ENCODE peak calls at places on chromosomes 7 and 10, in nine cellular contexts. Q is testis, P is stomach, K is body of pancreas, N is spleen, D is esophagus muscularis mucosa, O is prostate gland, V is heart left ventricle, S is HCT116. H is an unnamed sample.

GRCh38 chr7:135449467-135449866 is 60.4 kb downstream of the CNOT4 start:
- DNase-seq in K (no peak), V (no peak), N (no peak), O (no peak), D (no peak), P (no peak), S (no peak), Q (no peak), H (no peak)

GRCh38 chr7:6015917-6016652 is 7.0 kb downstream of the AIMP2 start:
- DNase-seq in V (peak), P (peak), S (no peak), N (no peak), O (peak), Q (peak), D (no peak), K (peak), H (no peak)

GRCh38 chr7:131753620-131754222 is 197.3 kb upstream of the PODXL start:
- DNase-seq in O (no peak), S (peak), K (no peak), N (no peak), D (no peak), P (no peak), V (no peak), Q (no peak), H (no peak)

GRCh38 chr10:49594594-49594993 is 15.5 kb upstream of the SLC18A3 start:
- DNase-seq in D (peak), Q (peak), P (peak), S (peak), K (peak), V (no peak), O (no peak), N (no peak), H (peak)

GRCh38 chr7:158369866-158370265 is 217.8 kb downstream of the PTPRN2 start:
- DNase-seq in S (no peak), O (no peak), D (no peak), K (no peak), V (no peak), N (peak), P (no peak), Q (no peak), H (peak)

GRCh38 chr10:110802090-110802489 is 69.6 kb upstream of the PDCD4 start:
- DNase-seq in S (no peak), V (no peak), P (no peak), K (peak), Q (no peak), O (no peak), D (no peak), N (no peak), H (no peak)

GRCh38 chr10:71663311-71663710 is 56.3 kb downstream of the C10orf105 start:
- DNase-seq in N (no peak), Q (no peak), V (no peak), K (no peak), S (no peak), O (no peak), P (no peak), D (no peak), H (no peak)

GRCh38 chr10:129694633-129695356 is 227.8 kb downstream of the MGMT start:
- DNase-seq in S (no peak), O (no peak), Q (peak), K (no peak), D (peak), N (no peak), P (no peak), V (no peak), H (peak)

GRCh38 chr10:62433181-62433692 is 59.1 kb downstream of the ZNF365 start:
- DNase-seq in V (peak), K (peak), S (peak), D (no peak), P (no peak), Q (peak), N (no peak), O (no peak), H (peak)

GRCh38 chr10:118568327-118568848 is 27.1 kb downstream of the PRLHR start:
- DNase-seq in P (no peak), V (no peak), O (peak), Q (peak), S (peak), N (no peak), D (peak), K (peak), H (no peak)

GRCh38 chr7:157794764-157795101 is 457.9 kb downstream of the DNAJB6 start:
- DNase-seq in O (no peak), P (no peak), K (no peak), Q (no peak), V (no peak), S (no peak), D (no peak), N (no peak), H (no peak)

GRCh38 chr10:97921581-97922377 is 72.1 kb downstream of the GOLGA7B start:
- DNase-seq in K (peak), Q (peak), O (no peak), D (no peak), S (no peak), N (peak), V (peak), P (peak), H (no peak)

GRCh38 chr10:100654835-100655759 is 90.3 kb upstream of the PAX2 start:
- DNase-seq in V (no peak), O (no peak), Q (no peak), N (peak), P (no peak), D (no peak), K (no peak), S (no peak), H (no peak)

GRCh38 chr10:117996709-117997108 is 50.0 kb downstream of the RAB11FIP2 start:
- DNase-seq in O (no peak), N (no peak), Q (no peak), S (no peak), V (no peak), P (no peak), K (no peak), D (no peak), H (no peak)

GRCh38 chr7:77538186-77538907 is 1.3 kb downstream of the PTPN12 start:
- DNase-seq in N (peak), P (peak), S (peak), Q (peak), D (peak), O (peak), K (peak), V (peak), H (peak)

GRCh38 chr10:70588255-70588654 is 14.3 kb downstream of the PRF1 start:
- DNase-seq in Q (no peak), K (no peak), V (no peak), N (no peak), D (no peak), P (peak), O (no peak), S (no peak), H (peak)

GRCh38 chr10:85794553-85794952 is 572.0 kb downstream of the GRID1 start:
- DNase-seq in Q (no peak), S (no peak), K (no peak), D (no peak), V (no peak), P (no peak), O (no peak), N (no peak), H (no peak)

GRCh38 chr10:124298891-124299290 is 119.8 kb downstream of the OAT start:
- DNase-seq in O (no peak), D (no peak), K (no peak), V (no peak), N (no peak), S (no peak), P (no peak), Q (no peak), H (peak)

GRCh38 chr7:47228386-47229014 is 353.4 kb downstream of the TNS3 start:
- DNase-seq in N (no peak), V (no peak), O (no peak), S (peak), Q (no peak), P (no peak), D (no peak), K (no peak), H (no peak)

GRCh38 chr7:39609084-39609461 is 14.3 kb upstream of the RALA start:
- DNase-seq in O (no peak), D (no peak), K (no peak), P (no peak), Q (no peak), V (no peak), N (no peak), S (no peak), H (no peak)

GRCh38 chr10:46228076-46229071 is 58.4 kb upstream of the ANTXRL start:
- DNase-seq in N (peak), O (peak), K (peak), P (peak), V (peak), S (peak), D (no peak), Q (peak), H (peak)

GRCh38 chr7:92446869-92447238 is 428 bp upstream of the GATAD1 start:
- DNase-seq in V (no peak), N (peak), D (no peak), O (no peak), K (no peak), S (no peak), Q (peak), P (no peak), H (no peak)

GRCh38 chr7:92451645-92452044 is 4.4 kb downstream of the GATAD1 start:
- DNase-seq in Q (no peak), D (no peak), O (no peak), N (no peak), V (no peak), K (no peak), S (no peak), P (no peak), H (no peak)

GRCh38 chr7:92448185-92448747 is 984 bp downstream of the GATAD1 start:
- DNase-seq in N (peak), O (peak), V (no peak), S (peak), K (peak), Q (peak), P (peak), D (no peak), H (peak)

DNA sequence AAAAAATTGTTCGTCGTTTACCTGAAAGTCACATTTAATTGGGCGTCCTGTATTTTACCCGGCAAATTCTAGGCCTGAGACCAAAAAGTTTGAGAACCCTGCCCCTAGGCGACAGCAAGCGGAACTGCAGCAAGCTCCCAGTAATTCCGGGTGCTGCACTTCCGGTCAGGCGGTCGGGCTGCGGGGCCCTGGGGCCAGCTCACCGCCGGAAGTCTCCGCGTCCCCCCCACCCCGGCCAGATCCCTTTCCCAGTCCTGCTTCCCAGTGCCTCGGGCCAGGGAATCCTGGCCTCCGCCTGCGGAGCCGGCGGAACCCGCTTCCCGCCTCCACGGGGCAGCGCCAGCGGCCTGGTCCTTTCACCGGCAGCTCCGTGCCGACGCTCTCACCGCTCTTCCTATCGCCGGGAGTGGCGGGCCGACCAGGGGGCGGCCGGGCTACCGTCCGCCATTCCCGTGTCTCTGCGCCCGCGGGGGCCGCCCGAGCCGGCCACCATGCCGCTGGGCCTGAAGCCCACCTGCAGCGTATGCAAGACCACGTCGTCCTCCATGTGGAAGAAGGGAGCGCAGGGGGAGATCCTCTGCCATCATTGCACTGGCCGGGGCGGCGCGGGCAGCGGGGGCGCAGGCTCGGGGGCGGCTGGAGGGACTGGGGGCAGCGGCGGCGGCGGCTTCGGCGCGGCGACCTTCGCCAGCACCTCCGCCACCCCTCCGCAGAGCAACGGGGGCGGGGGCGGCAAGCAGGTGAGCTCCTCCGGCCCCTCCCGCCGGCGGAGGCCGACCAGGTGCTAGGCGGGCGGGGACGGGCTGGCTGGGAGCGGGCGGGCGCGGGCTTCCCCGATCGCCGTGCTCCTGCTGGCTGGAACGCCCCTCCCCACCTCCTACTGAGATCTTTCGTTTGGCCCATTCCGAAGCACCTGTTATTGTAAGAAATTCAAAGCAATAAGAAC is at the start of gene GATAD1:
- DNase-seq in K (peak), Q (peak), S (peak), V (peak), O (peak), D (peak), N (peak), P (peak), H (peak)
- TF ChIP-seq POLR2A in K (peak), Q (no peak), S (peak), V (peak), O (peak), D (peak), N (peak), P (no peak), H (peak)

DNA sequence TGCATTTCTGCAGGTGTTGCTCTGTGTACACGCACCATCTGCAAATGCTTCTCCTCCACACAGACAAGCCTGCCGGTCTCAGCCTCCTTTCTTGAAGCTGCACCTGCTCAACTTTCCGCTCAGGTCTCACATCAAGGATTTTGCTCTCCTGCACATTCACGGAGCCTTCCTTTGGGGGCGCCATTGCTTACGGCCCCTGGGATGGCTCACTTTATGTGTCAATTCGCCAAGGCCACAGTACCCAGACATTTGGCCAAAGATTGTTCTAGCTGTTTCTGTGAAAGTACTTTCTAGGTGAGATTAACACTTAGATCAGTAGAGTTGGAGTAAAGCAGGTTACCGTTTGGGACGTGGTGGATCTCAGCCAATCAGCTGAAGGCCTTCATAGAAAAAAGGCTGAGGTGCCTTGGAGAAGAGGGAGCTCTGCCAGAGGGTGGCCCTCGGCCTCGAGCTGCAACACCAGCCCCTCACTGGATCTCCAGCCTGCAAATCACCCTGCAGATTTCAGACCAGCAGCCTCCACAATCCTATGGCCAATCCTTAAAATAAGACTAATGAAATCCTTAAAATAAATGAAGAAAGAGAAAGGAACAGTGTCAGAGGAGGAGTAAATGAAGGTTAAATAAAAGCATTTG is 39.9 kb upstream of the PPP2R2D start:
- DNase-seq in P (no peak), N (peak), K (no peak), O (no peak), S (no peak), Q (no peak), D (no peak), V (no peak), H (peak)
- TF ChIP-seq CTCF in P (no peak), N (no peak), K (no peak), O (no peak), S (no peak), Q (no peak), D (no peak), V (no peak), H (no peak)

DNA sequence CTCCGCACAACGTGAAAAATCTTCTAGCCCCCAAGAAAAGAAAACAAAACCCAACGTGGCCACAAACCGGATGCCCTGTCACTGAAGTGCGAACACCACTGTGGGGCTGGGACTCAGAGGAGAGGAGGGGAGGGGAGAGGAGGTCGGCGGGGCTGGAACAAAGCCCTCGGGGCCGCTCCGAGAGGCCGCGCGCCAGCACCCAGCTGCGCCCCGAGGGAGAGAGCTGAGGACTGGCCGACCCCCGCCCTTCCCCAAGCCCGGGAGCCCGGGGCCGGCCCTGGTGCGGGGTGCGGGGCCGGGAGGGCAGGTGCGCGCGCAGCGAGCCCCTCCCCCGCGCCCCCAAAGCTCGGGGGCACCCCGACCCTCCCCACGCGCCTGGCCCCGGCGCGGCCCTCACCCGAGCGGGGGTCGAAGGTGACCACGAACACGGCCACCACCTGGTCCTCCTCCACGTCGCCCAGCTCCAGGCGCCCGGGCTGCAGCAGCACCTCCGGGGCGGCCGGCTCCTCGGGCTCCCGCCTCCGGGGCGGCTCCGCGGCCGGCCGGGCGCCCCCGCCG is 398 bp downstream of the DENND11 start:
- DNase-seq in S (no peak), Q (peak), V (peak), O (peak), P (peak), K (peak), N (peak), D (no peak), H (peak)
- TF ChIP-seq POLR2A in S (no peak), Q (no peak), V (no peak), O (no peak), P (no peak), K (no peak), N (no peak), D (no peak), H (no peak)

DNA sequence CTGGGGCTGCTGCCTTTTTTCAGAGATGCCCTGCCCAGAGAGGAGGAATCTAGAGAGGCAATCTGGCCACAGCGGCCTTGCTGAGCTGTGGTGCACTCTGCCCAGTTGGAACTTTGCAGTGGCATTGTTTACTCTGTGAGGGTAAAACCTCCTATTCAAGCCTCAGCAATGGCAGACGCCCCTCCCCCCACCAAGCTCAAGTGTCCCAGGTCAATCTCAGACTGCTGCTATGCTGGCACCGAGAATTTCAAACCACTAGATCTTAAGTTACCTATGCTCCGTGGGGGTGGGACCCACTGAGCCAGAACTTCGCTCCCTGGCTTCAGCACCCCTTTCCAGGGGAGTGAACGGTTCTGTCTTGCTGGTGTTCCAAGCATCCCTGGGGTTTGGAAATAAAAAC is 77.2 kb downstream of the EXOC4 start:
- DNase-seq in P (no peak), Q (no peak), N (no peak), D (no peak), K (no peak), V (no peak), S (no peak), O (no peak), H (no peak)
- TF ChIP-seq CTCF in P (no peak), Q (no peak), N (no peak), D (no peak), K (no peak), V (no peak), S (no peak), O (no peak), H (no peak)

DNA sequence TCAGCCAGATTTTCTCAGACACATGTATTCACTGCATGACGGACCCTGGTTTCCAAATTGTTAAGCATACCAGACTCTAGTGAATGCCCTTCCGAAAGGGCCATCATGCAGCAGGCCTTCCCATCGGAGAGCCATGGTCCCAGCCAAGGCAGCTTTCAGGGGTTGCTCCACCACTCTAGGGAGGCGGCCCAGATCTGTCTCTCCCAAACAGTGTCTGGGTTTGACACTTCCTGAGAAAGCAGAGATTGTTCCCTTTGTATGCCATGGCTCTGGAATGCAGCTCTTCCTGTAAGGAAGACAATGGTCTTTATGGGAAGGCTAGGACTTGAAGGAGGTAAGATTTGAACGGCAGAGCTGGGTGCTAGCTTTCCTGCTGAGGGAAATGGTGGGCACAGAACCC is 178.8 kb upstream of the BMPER start:
- DNase-seq in N (no peak), O (no peak), V (no peak), D (no peak), S (no peak), P (no peak), K (no peak), Q (no peak), H (no peak)
- TF ChIP-seq POLR2A in N (no peak), O (no peak), V (no peak), D (no peak), S (no peak), P (no peak), K (no peak), Q (no peak), H (no peak)

DNA sequence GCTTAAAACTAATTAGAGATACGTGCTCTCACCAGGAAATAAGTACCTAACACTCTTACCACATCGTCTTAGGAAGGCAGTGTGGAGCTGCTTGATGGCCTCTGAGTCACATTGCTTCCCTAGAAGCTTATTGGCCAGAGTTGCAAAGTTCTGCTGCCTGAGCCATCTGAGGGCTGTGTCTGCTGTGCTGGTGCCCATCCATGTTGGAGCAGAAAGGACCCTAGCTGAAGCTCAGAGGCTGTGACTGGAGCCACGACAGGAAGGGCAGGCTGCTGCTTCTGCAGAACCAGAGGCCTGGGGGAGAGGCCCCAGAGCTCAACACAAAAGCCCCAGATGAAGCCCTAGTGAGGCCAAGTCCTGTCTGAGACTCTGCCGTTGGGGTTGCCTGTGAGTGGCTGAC is 64.8 kb upstream of the IGFBP3 start:
- DNase-seq in O (no peak), Q (peak), D (peak), S (no peak), N (no peak), P (no peak), V (no peak), K (no peak), H (no peak)
- TF ChIP-seq CTCF in O (no peak), Q (no peak), D (no peak), S (no peak), N (no peak), P (no peak), V (no peak), K (no peak), H (no peak)

H was measured in Peyer's patch.